ENCODE peak calls at places on chromosome 6, in four cellular contexts. F, M, G and B are unnamed samples. For H3K36me3 and H3K4me1, the result is how much of the 10 kb centered on the place peaks cover.

GRCh38 chr6:35512740-35513139 is at the start of gene TULP1:
- DNase-seq in F (no peak), M (no peak), G (no peak), B (no peak)

GRCh38 chr6:163741743-163742363 is 327.3 kb downstream of the QKI start:
- DNase-seq in F (no peak), M (no peak), G (no peak), B (no peak)

GRCh38 chr6:101393291-101394251 is at the start of gene GRIK2:
- DNase-seq in F (no peak), M (peak), G (no peak), B (no peak)

GRCh38 chr6:137358273-137358672 is 135.9 kb downstream of the OLIG3 start:
- DNase-seq in F (no peak), M (no peak), G (no peak), B (no peak)

GRCh38 chr6:40369891-40370290 is 217.3 kb downstream of the LRFN2 start:
- DNase-seq in F (no peak), M (no peak), G (no peak), B (no peak)

GRCh38 chr6:17831135-17831534 is 124.4 kb upstream of the NUP153 start:
- DNase-seq in F (no peak), M (no peak), G (no peak), B (no peak)

GRCh38 chr6:51016489-51016888 is 197.8 kb downstream of the TFAP2B start:
- DNase-seq in F (no peak), M (no peak), G (no peak), B (no peak)

GRCh38 chr6:156687875-156688549 is 89.2 kb upstream of the ARID1B start:
- DNase-seq in F (no peak), M (peak), G (no peak), B (peak)

GRCh38 chr6:24497254-24497989 is 2.7 kb downstream of the ALDH5A1 start:
- DNase-seq in F (no peak), M (no peak), G (no peak), B (no peak)

GRCh38 chr6:74715362-74716068 is 490.3 kb downstream of the COL12A1 start:
- DNase-seq in F (no peak), M (no peak), G (no peak), B (no peak)

GRCh38 chr6:116101298-116101718 is 655 bp downstream of the NT5DC1 start:
- DNase-seq in F (no peak), M (no peak), G (no peak), B (peak)

GRCh38 chr6:87250019-87250418 is 72.4 kb upstream of the SMIM8 start:
- DNase-seq in F (no peak), M (no peak), G (no peak), B (no peak)
- H3K36me3 ChIP-seq in F (under half), M (under half), G (under half), B (under half)

GRCh38 chr6:32840604-32841246 is 2.2 kb upstream of the TAP2 start:
- DNase-seq in F (no peak), M (no peak), G (no peak), B (no peak)
- H3K4me1 ChIP-seq in F (half or more), M (under half), G (under half), B (under half)

DNA sequence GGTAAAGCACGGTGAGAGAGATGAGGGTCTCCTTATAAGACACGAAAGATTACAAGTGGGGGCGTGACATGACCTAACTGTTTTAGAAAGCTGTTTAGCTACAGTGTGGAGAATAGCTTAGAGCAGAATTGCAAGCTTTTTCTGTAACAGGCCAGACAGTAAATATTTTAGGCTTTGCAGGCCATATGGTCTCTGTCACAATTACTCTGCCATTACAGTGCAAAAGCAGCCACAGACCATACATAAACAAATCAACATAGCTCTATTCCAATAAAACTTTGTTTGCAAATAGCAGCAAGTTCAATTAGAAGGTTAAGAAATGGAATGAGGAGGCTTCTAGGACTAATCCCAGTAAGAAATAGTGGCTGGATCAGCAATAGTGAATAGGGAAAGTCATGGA is 16.8 kb downstream of the PGM3 start:
- DNase-seq in F (no peak), M (no peak), G (no peak), B (no peak)
- H3K36me3 ChIP-seq in F (under half), M (under half), G (half or more), B (half or more)

GRCh38 chr6:148967128-148967527 is 220.3 kb downstream of the UST start:
- DNase-seq in F (no peak), M (no peak), G (no peak), B (no peak)

GRCh38 chr6:148962854-148963515 is 216.2 kb downstream of the UST start:
- DNase-seq in F (no peak), M (no peak), G (no peak), B (no peak)

GRCh38 chr6:148965287-148965686 is 218.5 kb downstream of the UST start:
- DNase-seq in F (no peak), M (peak), G (no peak), B (no peak)

GRCh38 chr6:148963738-148964137 is 216.9 kb downstream of the UST start:
- DNase-seq in F (no peak), M (no peak), G (no peak), B (no peak)

DNA sequence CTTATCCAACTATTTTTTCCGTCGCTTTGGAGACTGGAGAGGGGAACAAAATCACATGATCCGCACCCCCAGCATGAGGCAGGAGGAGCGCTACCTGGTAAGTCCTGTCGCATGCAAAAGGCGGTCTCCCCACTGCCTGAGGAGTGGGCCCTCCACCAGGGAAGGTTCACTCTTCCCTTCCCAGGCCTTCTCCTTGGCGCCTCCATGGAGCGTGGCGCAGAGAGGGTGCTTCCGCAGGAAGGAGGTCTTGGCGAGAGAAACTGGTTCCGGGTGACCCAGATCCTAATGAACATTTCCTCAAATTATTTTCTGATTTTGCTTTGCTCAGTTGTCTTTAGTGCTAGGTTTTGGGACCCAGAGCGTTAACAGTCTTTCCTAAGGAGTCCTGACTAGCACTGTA is 217.6 kb downstream of the UST start:
- DNase-seq in F (no peak), M (no peak), G (no peak), B (no peak)
- H3K4me1 ChIP-seq in F (under half), M (under half), G (under half), B (under half)

GRCh38 chr6:107928984-107929383 is 29.0 kb downstream of the SEC63 start:
- DNase-seq in F (no peak), M (no peak), G (no peak), B (no peak)
- H3K36me3 ChIP-seq in F (under half), M (under half), G (under half), B (under half)

GRCh38 chr6:32659856-32660595 is 6.4 kb downstream of the HLA-DQB1 start:
- DNase-seq in F (no peak), M (peak), G (no peak), B (no peak)

GRCh38 chr6:32658268-32658897 is 8.1 kb downstream of the HLA-DQB1 start:
- DNase-seq in F (no peak), M (no peak), G (no peak), B (no peak)

GRCh38 chr6:32655311-32655710 is 11.1 kb downstream of the HLA-DQB1 start:
- DNase-seq in F (no peak), M (no peak), G (no peak), B (no peak)
- H3K4me1 ChIP-seq in F (under half), M (under half), G (under half), B (under half)